ENCODE peak calls at places on chromosomes 13 and 19, in six cellular contexts. One of them, this sample, is unnamed.
A peak's percentile ranks its signal among the peaks of the same experiment; 100 is the strongest.

GRCh38 chr19:55028757-55029156 is 9.3 kb downstream of the GP6 start:
- DNase-seq in thoracic aorta: no peak
- DNase-seq in tibial artery: no peak
- DNase-seq in IMR-90: no peak
- DNase-seq in CD4-positive, CD25-positive, alpha-beta regulatory T cell: no peak
- DNase-seq in neural progenitor cell: no peak
- DNase-seq in this sample: no peak

GRCh38 chr13:66887088-66887487 is 343.0 kb downstream of the PCDH9 start:
- DNase-seq in thoracic aorta: no peak
- DNase-seq in tibial artery: no peak
- DNase-seq in IMR-90: peak; percentile 57
- DNase-seq in CD4-positive, CD25-positive, alpha-beta regulatory T cell: no peak
- DNase-seq in neural progenitor cell: no peak
- DNase-seq in this sample: no peak

GRCh38 chr19:6767357-6768235 is at the start of gene SH2D3A:
- DNase-seq in thoracic aorta: no peak
- DNase-seq in tibial artery: no peak
- DNase-seq in IMR-90: peak; percentile 15
- DNase-seq in CD4-positive, CD25-positive, alpha-beta regulatory T cell: peak; percentile 92
- DNase-seq in neural progenitor cell: peak; percentile 96
- DNase-seq in this sample: peak; percentile 91

GRCh38 chr19:38134538-38135149 is 89.4 kb downstream of the DPF1 start:
- DNase-seq in thoracic aorta: no peak
- DNase-seq in tibial artery: no peak
- DNase-seq in IMR-90: peak; percentile 37
- DNase-seq in CD4-positive, CD25-positive, alpha-beta regulatory T cell: no peak
- DNase-seq in neural progenitor cell: peak; percentile 78
- DNase-seq in this sample: no peak

GRCh38 chr19:46339491-46339890 is 7.4 kb upstream of the PPP5C start:
- DNase-seq in thoracic aorta: no peak
- DNase-seq in tibial artery: no peak
- DNase-seq in IMR-90: no peak
- DNase-seq in CD4-positive, CD25-positive, alpha-beta regulatory T cell: no peak
- DNase-seq in neural progenitor cell: no peak
- DNase-seq in this sample: no peak

GRCh38 chr19:49155830-49156346 is 692 bp upstream of the HRC start:
- DNase-seq in thoracic aorta: no peak
- DNase-seq in tibial artery: no peak
- DNase-seq in IMR-90: no peak
- DNase-seq in CD4-positive, CD25-positive, alpha-beta regulatory T cell: no peak
- DNase-seq in neural progenitor cell: peak; percentile 36
- DNase-seq in this sample: no peak

GRCh38 chr13:108787709-108788394 is 158.4 kb downstream of the MYO16 start:
- DNase-seq in thoracic aorta: no peak
- DNase-seq in tibial artery: no peak
- DNase-seq in IMR-90: no peak
- DNase-seq in CD4-positive, CD25-positive, alpha-beta regulatory T cell: no peak
- DNase-seq in neural progenitor cell: no peak
- DNase-seq in this sample: no peak

GRCh38 chr19:51166846-51167490 is 24.9 kb downstream of the SIGLEC7 start:
- DNase-seq in thoracic aorta: no peak
- DNase-seq in tibial artery: no peak
- DNase-seq in IMR-90: no peak
- DNase-seq in CD4-positive, CD25-positive, alpha-beta regulatory T cell: no peak
- DNase-seq in neural progenitor cell: no peak
- DNase-seq in this sample: peak; percentile 16

GRCh38 chr19:1794424-1795185 is 17.5 kb downstream of the ATP8B3 start:
- DNase-seq in thoracic aorta: no peak
- DNase-seq in tibial artery: no peak
- DNase-seq in IMR-90: no peak
- DNase-seq in CD4-positive, CD25-positive, alpha-beta regulatory T cell: no peak
- DNase-seq in neural progenitor cell: no peak
- DNase-seq in this sample: no peak

GRCh38 chr19:17097593-17098126 is 22.1 kb downstream of the MYO9B start:
- DNase-seq in thoracic aorta: no peak
- DNase-seq in tibial artery: no peak
- DNase-seq in IMR-90: peak; percentile 41
- DNase-seq in CD4-positive, CD25-positive, alpha-beta regulatory T cell: no peak
- DNase-seq in neural progenitor cell: no peak
- DNase-seq in this sample: no peak

GRCh38 chr19:920051-920857 is 3.1 kb downstream of the KISS1R start:
- DNase-seq in thoracic aorta: no peak
- DNase-seq in tibial artery: no peak
- DNase-seq in IMR-90: no peak
- DNase-seq in CD4-positive, CD25-positive, alpha-beta regulatory T cell: peak; percentile 62
- DNase-seq in neural progenitor cell: peak; percentile 46
- DNase-seq in this sample: peak; percentile 61

GRCh38 chr19:41302624-41303351 is 7.2 kb upstream of the CCDC97 start:
- DNase-seq in thoracic aorta: no peak
- DNase-seq in tibial artery: no peak
- DNase-seq in IMR-90: no peak
- DNase-seq in CD4-positive, CD25-positive, alpha-beta regulatory T cell: no peak
- DNase-seq in neural progenitor cell: no peak
- DNase-seq in this sample: peak; percentile 51

GRCh38 chr19:39684283-39684682 is 20.0 kb upstream of the LGALS14 start:
- DNase-seq in thoracic aorta: no peak
- DNase-seq in tibial artery: no peak
- DNase-seq in IMR-90: no peak
- DNase-seq in CD4-positive, CD25-positive, alpha-beta regulatory T cell: no peak
- DNase-seq in neural progenitor cell: no peak
- DNase-seq in this sample: no peak

GRCh38 chr13:95480131-95480545 is 72.4 kb upstream of the CLDN10 start:
- DNase-seq in thoracic aorta: no peak
- DNase-seq in tibial artery: peak; percentile 71
- DNase-seq in IMR-90: no peak
- DNase-seq in CD4-positive, CD25-positive, alpha-beta regulatory T cell: no peak
- DNase-seq in neural progenitor cell: no peak
- DNase-seq in this sample: no peak

GRCh38 chr19:8306235-8307054 is 1.7 kb downstream of the CD320 start:
- DNase-seq in thoracic aorta: no peak
- DNase-seq in tibial artery: peak; percentile 64
- DNase-seq in IMR-90: no peak
- DNase-seq in CD4-positive, CD25-positive, alpha-beta regulatory T cell: peak; percentile 1
- DNase-seq in neural progenitor cell: no peak
- DNase-seq in this sample: no peak

GRCh38 chr13:42707003-42707402 is 74.4 kb upstream of the FAM216B start:
- DNase-seq in thoracic aorta: no peak
- DNase-seq in tibial artery: no peak
- DNase-seq in IMR-90: peak; percentile 18
- DNase-seq in CD4-positive, CD25-positive, alpha-beta regulatory T cell: no peak
- DNase-seq in neural progenitor cell: no peak
- DNase-seq in this sample: no peak

GRCh38 chr13:46303743-46304385 is 83.2 kb downstream of the RUBCNL start:
- DNase-seq in thoracic aorta: no peak
- DNase-seq in tibial artery: no peak
- DNase-seq in IMR-90: no peak
- DNase-seq in CD4-positive, CD25-positive, alpha-beta regulatory T cell: no peak
- DNase-seq in neural progenitor cell: no peak
- DNase-seq in this sample: peak; percentile 17

GRCh38 chr13:44397766-44398223 is 24.2 kb downstream of the SERP2 start:
- DNase-seq in thoracic aorta: no peak
- DNase-seq in tibial artery: no peak
- DNase-seq in IMR-90: peak; percentile 20
- DNase-seq in CD4-positive, CD25-positive, alpha-beta regulatory T cell: no peak
- DNase-seq in neural progenitor cell: peak; percentile 10
- DNase-seq in this sample: no peak

GRCh38 chr19:31438401-31439269 is 89.4 kb upstream of the TSHZ3 start:
- DNase-seq in thoracic aorta: no peak
- DNase-seq in tibial artery: no peak
- DNase-seq in IMR-90: no peak
- DNase-seq in CD4-positive, CD25-positive, alpha-beta regulatory T cell: no peak
- DNase-seq in neural progenitor cell: no peak
- DNase-seq in this sample: no peak

GRCh38 chr19:14670408-14670807 is 4.2 kb downstream of the ADGRE3 start:
- DNase-seq in thoracic aorta: no peak
- DNase-seq in tibial artery: no peak
- DNase-seq in IMR-90: no peak
- DNase-seq in CD4-positive, CD25-positive, alpha-beta regulatory T cell: no peak
- DNase-seq in neural progenitor cell: no peak
- DNase-seq in this sample: no peak

GRCh38 chr13:99432637-99433542 is 68.4 kb upstream of the TM9SF2 start:
- DNase-seq in thoracic aorta: no peak
- DNase-seq in tibial artery: peak; percentile 84
- DNase-seq in IMR-90: peak; percentile 73
- DNase-seq in CD4-positive, CD25-positive, alpha-beta regulatory T cell: peak; percentile 75
- DNase-seq in neural progenitor cell: peak; percentile 79
- DNase-seq in this sample: peak; percentile 72

GRCh38 chr13:41746259-41746658 is 214.7 kb downstream of the VWA8 start:
- DNase-seq in thoracic aorta: no peak
- DNase-seq in tibial artery: no peak
- DNase-seq in IMR-90: peak; percentile 79
- DNase-seq in CD4-positive, CD25-positive, alpha-beta regulatory T cell: no peak
- DNase-seq in neural progenitor cell: no peak
- DNase-seq in this sample: no peak

GRCh38 chr19:48735031-48735615 is 5.3 kb downstream of the RASIP1 start:
- DNase-seq in thoracic aorta: no peak
- DNase-seq in tibial artery: no peak
- DNase-seq in IMR-90: no peak
- DNase-seq in CD4-positive, CD25-positive, alpha-beta regulatory T cell: no peak
- DNase-seq in neural progenitor cell: peak; percentile 89
- DNase-seq in this sample: no peak

GRCh38 chr13:41645313-41645712 is 188.0 kb downstream of the RGCC start:
- DNase-seq in thoracic aorta: no peak
- DNase-seq in tibial artery: peak; percentile 82
- DNase-seq in IMR-90: peak; percentile 90
- DNase-seq in CD4-positive, CD25-positive, alpha-beta regulatory T cell: no peak
- DNase-seq in neural progenitor cell: no peak
- DNase-seq in this sample: no peak

GRCh38 chr13:76994281-76994680 is 2.4 kb downstream of the CLN5 start:
- DNase-seq in thoracic aorta: no peak
- DNase-seq in tibial artery: no peak
- DNase-seq in IMR-90: no peak
- DNase-seq in CD4-positive, CD25-positive, alpha-beta regulatory T cell: no peak
- DNase-seq in neural progenitor cell: no peak
- DNase-seq in this sample: no peak
- H3K27ac ChIP-seq in thoracic aorta: peak overlapping the region; percentile 2
- H3K27ac ChIP-seq in tibial artery: peak overlapping the region; percentile 94
- H3K27ac ChIP-seq in IMR-90: no peak overlapping the region
- H3K27ac ChIP-seq in CD4-positive, CD25-positive, alpha-beta regulatory T cell: no peak overlapping the region
- H3K27ac ChIP-seq in neural progenitor cell: no peak overlapping the region
- H3K27ac ChIP-seq in this sample: peak overlapping the region; percentile 96

GRCh38 chr13:75442736-75443234 is 39.2 kb downstream of the TBC1D4 start:
- DNase-seq in thoracic aorta: no peak
- DNase-seq in tibial artery: no peak
- DNase-seq in IMR-90: peak; percentile 13
- DNase-seq in CD4-positive, CD25-positive, alpha-beta regulatory T cell: no peak
- DNase-seq in neural progenitor cell: no peak
- DNase-seq in this sample: no peak

GRCh38 chr13:75445717-75446529 is 36.0 kb downstream of the TBC1D4 start:
- DNase-seq in thoracic aorta: no peak
- DNase-seq in tibial artery: no peak
- DNase-seq in IMR-90: peak; percentile 34
- DNase-seq in CD4-positive, CD25-positive, alpha-beta regulatory T cell: no peak
- DNase-seq in neural progenitor cell: no peak
- DNase-seq in this sample: no peak

GRCh38 chr13:75440100-75440499 is 41.9 kb downstream of the TBC1D4 start:
- DNase-seq in thoracic aorta: no peak
- DNase-seq in tibial artery: no peak
- DNase-seq in IMR-90: no peak
- DNase-seq in CD4-positive, CD25-positive, alpha-beta regulatory T cell: no peak
- DNase-seq in neural progenitor cell: no peak
- DNase-seq in this sample: no peak

GRCh38 chr13:75444016-75444415 is 38.0 kb downstream of the TBC1D4 start:
- DNase-seq in thoracic aorta: no peak
- DNase-seq in tibial artery: no peak
- DNase-seq in IMR-90: no peak
- DNase-seq in CD4-positive, CD25-positive, alpha-beta regulatory T cell: no peak
- DNase-seq in neural progenitor cell: no peak
- DNase-seq in this sample: no peak

GRCh38 chr13:75443356-75443958 is 38.5 kb downstream of the TBC1D4 start:
- DNase-seq in thoracic aorta: no peak
- DNase-seq in tibial artery: no peak
- DNase-seq in IMR-90: no peak
- DNase-seq in CD4-positive, CD25-positive, alpha-beta regulatory T cell: no peak
- DNase-seq in neural progenitor cell: no peak
- DNase-seq in this sample: no peak
- H3K36me3 ChIP-seq in thoracic aorta: no peaks in the 10 kb centered on the region
- H3K36me3 ChIP-seq in tibial artery: no peaks in the 10 kb centered on the region
- H3K36me3 ChIP-seq in IMR-90: no peaks in the 10 kb centered on the region
- H3K36me3 ChIP-seq in CD4-positive, CD25-positive, alpha-beta regulatory T cell: no peaks in the 10 kb centered on the region
- H3K36me3 ChIP-seq in neural progenitor cell: no peaks in the 10 kb centered on the region
- H3K36me3 ChIP-seq in this sample: no peaks in the 10 kb centered on the region

GRCh38 chr13:113413178-113413897 is 40.0 kb downstream of the ADPRHL1 start:
- DNase-seq in thoracic aorta: peak; percentile 31
- DNase-seq in tibial artery: peak; percentile 95
- DNase-seq in IMR-90: no peak
- DNase-seq in CD4-positive, CD25-positive, alpha-beta regulatory T cell: no peak
- DNase-seq in neural progenitor cell: no peak
- DNase-seq in this sample: no peak
- H3K27ac ChIP-seq in thoracic aorta: peak overlapping the region; percentile 99
- H3K27ac ChIP-seq in tibial artery: peak overlapping the region; percentile 96
- H3K27ac ChIP-seq in IMR-90: no peak overlapping the region
- H3K27ac ChIP-seq in CD4-positive, CD25-positive, alpha-beta regulatory T cell: no peak overlapping the region
- H3K27ac ChIP-seq in neural progenitor cell: no peak overlapping the region
- H3K27ac ChIP-seq in this sample: no peak overlapping the region

GRCh38 chr19:21758296-21758695 is 9.1 kb downstream of the ZNF100 start:
- DNase-seq in thoracic aorta: no peak
- DNase-seq in tibial artery: no peak
- DNase-seq in IMR-90: no peak
- DNase-seq in CD4-positive, CD25-positive, alpha-beta regulatory T cell: no peak
- DNase-seq in neural progenitor cell: no peak
- DNase-seq in this sample: no peak
- H3K36me3 ChIP-seq in thoracic aorta: peaks cover 5% of the 10 kb centered on the region
- H3K36me3 ChIP-seq in tibial artery: peaks cover 69% of the 10 kb centered on the region
- H3K36me3 ChIP-seq in IMR-90: peaks cover 36% of the 10 kb centered on the region
- H3K36me3 ChIP-seq in CD4-positive, CD25-positive, alpha-beta regulatory T cell: peaks cover 57% of the 10 kb centered on the region
- H3K36me3 ChIP-seq in neural progenitor cell: peaks cover 29% of the 10 kb centered on the region
- H3K36me3 ChIP-seq in this sample: peaks cover 25% of the 10 kb centered on the region

GRCh38 chr13:33260168-33261098 is 25.1 kb downstream of the STARD13 start:
- DNase-seq in thoracic aorta: no peak
- DNase-seq in tibial artery: no peak
- DNase-seq in IMR-90: peak; percentile 70
- DNase-seq in CD4-positive, CD25-positive, alpha-beta regulatory T cell: no peak
- DNase-seq in neural progenitor cell: no peak
- DNase-seq in this sample: no peak

GRCh38 chr13:33256148-33256547 is 29.4 kb downstream of the STARD13 start:
- DNase-seq in thoracic aorta: no peak
- DNase-seq in tibial artery: no peak
- DNase-seq in IMR-90: no peak
- DNase-seq in CD4-positive, CD25-positive, alpha-beta regulatory T cell: no peak
- DNase-seq in neural progenitor cell: no peak
- DNase-seq in this sample: no peak

GRCh38 chr13:33258437-33259193 is 26.9 kb downstream of the STARD13 start:
- DNase-seq in thoracic aorta: no peak
- DNase-seq in tibial artery: no peak
- DNase-seq in IMR-90: peak; percentile 63
- DNase-seq in CD4-positive, CD25-positive, alpha-beta regulatory T cell: no peak
- DNase-seq in neural progenitor cell: no peak
- DNase-seq in this sample: no peak

GRCh38 chr13:33259296-33259695 is 26.3 kb downstream of the STARD13 start:
- DNase-seq in thoracic aorta: no peak
- DNase-seq in tibial artery: no peak
- DNase-seq in IMR-90: no peak
- DNase-seq in CD4-positive, CD25-positive, alpha-beta regulatory T cell: no peak
- DNase-seq in neural progenitor cell: no peak
- DNase-seq in this sample: no peak

GRCh38 chr13:33257786-33258185 is 27.8 kb downstream of the STARD13 start:
- DNase-seq in thoracic aorta: no peak
- DNase-seq in tibial artery: no peak
- DNase-seq in IMR-90: no peak
- DNase-seq in CD4-positive, CD25-positive, alpha-beta regulatory T cell: no peak
- DNase-seq in neural progenitor cell: no peak
- DNase-seq in this sample: no peak
- H3K27ac ChIP-seq in thoracic aorta: no peak overlapping the region
- H3K27ac ChIP-seq in tibial artery: peak overlapping the region; percentile 35
- H3K27ac ChIP-seq in IMR-90: peak overlapping the region; percentile 56
- H3K27ac ChIP-seq in CD4-positive, CD25-positive, alpha-beta regulatory T cell: no peak overlapping the region
- H3K27ac ChIP-seq in neural progenitor cell: no peak overlapping the region
- H3K27ac ChIP-seq in this sample: no peak overlapping the region